ENCODE peak calls at places on chromosomes 3 and 15, in seven cellular contexts. N is HepG2, V is body of pancreas, T is gastrocnemius medialis, W is aorta, H is lower lobe of right lung, Z is GM12878. D is an unnamed sample.

GRCh38 chr3:195475614-195476013 is 32.8 kb upstream of the ACAP2 start:
- ATAC-seq in N (no peak), V (no peak), T (no peak), W (no peak), H (no peak), Z (no peak), D (no peak)

GRCh38 chr3:126473292-126474168 is 2.2 kb downstream of the ZXDC start:
- ATAC-seq in N (no peak), V (no peak), T (no peak), W (no peak), H (no peak), Z (peak; percentile 16), D (no peak)

GRCh38 chr3:146035366-146035765 is 125.6 kb downstream of the PLOD2 start:
- ATAC-seq in N (no peak), V (no peak), T (no peak), W (no peak), H (no peak), Z (no peak), D (no peak)

GRCh38 chr3:60594025-60594424 is 657.2 kb downstream of the FHIT start:
- ATAC-seq in N (no peak), V (no peak), T (peak; percentile 66), W (peak; percentile 74), H (peak; percentile 56), Z (no peak), D (peak; percentile 75)

GRCh38 chr3:76456322-76456721 is 583.6 kb upstream of the ROBO2 start:
- ATAC-seq in N (no peak), V (no peak), T (no peak), W (no peak), H (no peak), Z (no peak), D (no peak)

GRCh38 chr15:81118361-81118760 is 15.7 kb upstream of the CFAP161 start:
- ATAC-seq in N (no peak), V (peak; percentile 45), T (no peak), W (no peak), H (no peak), Z (no peak), D (no peak)

GRCh38 chr15:82930466-82930865 is 22.1 kb downstream of the HOMER2 start:
- ATAC-seq in N (no peak), V (no peak), T (no peak), W (no peak), H (no peak), Z (no peak), D (no peak)

GRCh38 chr3:23566499-23566898 is 239.3 kb upstream of the UBE2E1 start:
- ATAC-seq in N (no peak), V (no peak), T (no peak), W (no peak), H (no peak), Z (peak; percentile 76), D (no peak)

GRCh38 chr15:81229596-81229995 is 32.9 kb downstream of the IL16 start:
- ATAC-seq in N (no peak), V (peak; percentile 52), T (peak; percentile 78), W (peak; percentile 85), H (peak; percentile 79), Z (no peak), D (peak; percentile 93)

GRCh38 chr3:117217355-117217754 is 507.8 kb downstream of the TUSC7 start:
- ATAC-seq in N (no peak), V (peak; percentile 33), T (no peak), W (no peak), H (no peak), Z (no peak), D (no peak)

GRCh38 chr3:119257654-119258410 is 17.2 kb upstream of the B4GALT4 start:
- ATAC-seq in N (no peak), V (peak; percentile 42), T (no peak), W (no peak), H (peak; percentile 72), Z (peak; percentile 92), D (no peak)

GRCh38 chr3:37574177-37574958 is 287.3 kb upstream of the CTDSPL start:
- ATAC-seq in N (no peak), V (peak; percentile 38), T (no peak), W (no peak), H (peak; percentile 63), Z (no peak), D (no peak)

GRCh38 chr3:20396335-20396734 is 210.3 kb upstream of the SGO1 start:
- ATAC-seq in N (no peak), V (no peak), T (no peak), W (no peak), H (no peak), Z (no peak), D (no peak)

GRCh38 chr3:134352031-134352671 is 22.1 kb downstream of the AMOTL2 start:
- ATAC-seq in N (peak; percentile 27), V (peak; percentile 43), T (no peak), W (no peak), H (peak; percentile 29), Z (no peak), D (peak; percentile 17)

GRCh38 chr3:134354612-134355275 is 19.5 kb downstream of the AMOTL2 start:
- ATAC-seq in N (no peak), V (no peak), T (no peak), W (no peak), H (no peak), Z (no peak), D (no peak)

GRCh38 chr3:134353171-134353825 is 20.9 kb downstream of the AMOTL2 start:
- ATAC-seq in N (peak; percentile 59), V (no peak), T (peak; percentile 23), W (no peak), H (no peak), Z (no peak), D (no peak)

GRCh38 chr3:134355416-134355815 is 18.8 kb downstream of the AMOTL2 start:
- ATAC-seq in N (no peak), V (no peak), T (no peak), W (no peak), H (no peak), Z (no peak), D (no peak)

GRCh38 chr3:134353831-134354611 is 20.2 kb downstream of the AMOTL2 start:
- ATAC-seq in N (peak; percentile 55), V (peak; percentile 74), T (no peak), W (no peak), H (peak; percentile 57), Z (no peak), D (no peak)
- H3K36me3 ChIP-seq in N (peaks cover 25% of the 10 kb centered on the region), V (peaks cover 3% of the 10 kb centered on the region), T (no peaks in the 10 kb centered on the region), W (peaks cover 13% of the 10 kb centered on the region), H (peaks cover 50% of the 10 kb centered on the region), Z (no peaks in the 10 kb centered on the region), D (peaks cover 71% of the 10 kb centered on the region)

GRCh38 chr3:62874398-62875102 is 666 bp downstream of the CADPS start:
- ATAC-seq in N (no peak), V (peak; percentile 27), T (no peak), W (peak; percentile 50), H (peak; percentile 43), Z (no peak), D (peak; percentile 19)
- H3K27me3 ChIP-seq in N (no peaks in the 10 kb centered on the region), V (no peaks in the 10 kb centered on the region), T (peaks cover 45% of the 10 kb centered on the region), W (peaks cover 7% of the 10 kb centered on the region), H (peaks cover 48% of the 10 kb centered on the region), Z (peaks cover 4% of the 10 kb centered on the region), D (peaks cover 59% of the 10 kb centered on the region)

DNA sequence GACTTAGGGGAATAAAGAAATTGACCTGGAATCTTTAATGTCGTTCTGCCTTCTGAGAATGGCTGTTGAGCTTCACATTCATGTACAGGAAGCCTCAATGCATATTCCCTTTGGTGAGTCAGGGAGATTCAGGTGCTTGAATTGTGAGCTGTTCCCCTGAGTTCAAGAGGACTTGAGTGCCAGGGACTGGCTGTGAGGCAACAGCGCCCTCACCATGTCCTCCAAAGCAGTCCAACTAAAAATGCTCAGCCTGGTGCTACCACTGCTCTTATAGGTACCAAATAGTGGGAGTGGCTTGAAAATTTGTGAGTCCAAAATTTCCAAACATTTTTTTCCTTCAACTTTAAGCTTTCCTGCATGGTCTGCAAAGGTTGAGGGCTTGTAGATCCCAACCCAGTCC is 54.1 kb downstream of the LEO1 start:
- ATAC-seq in N (peak; percentile 87), V (no peak), T (no peak), W (no peak), H (peak; percentile 93), Z (peak; percentile 56), D (no peak)
- H3K36me3 ChIP-seq in N (peaks cover 6% of the 10 kb centered on the region), V (no peaks in the 10 kb centered on the region), T (no peaks in the 10 kb centered on the region), W (peaks cover 11% of the 10 kb centered on the region), H (peaks cover 82% of the 10 kb centered on the region), Z (peaks cover 16% of the 10 kb centered on the region), D (no peaks in the 10 kb centered on the region)

GRCh38 chr3:132014105-132014504 is 20.7 kb downstream of the CPNE4 start:
- ATAC-seq in N (no peak), V (no peak), T (no peak), W (no peak), H (no peak), Z (no peak), D (no peak)
- H3K27me3 ChIP-seq in N (no peaks in the 10 kb centered on the region), V (no peaks in the 10 kb centered on the region), T (no peaks in the 10 kb centered on the region), W (peaks cover 2% of the 10 kb centered on the region), H (peaks cover 4% of the 10 kb centered on the region), Z (no peaks in the 10 kb centered on the region), D (peaks cover 25% of the 10 kb centered on the region)

GRCh38 chr3:45936261-45936660 is 7.0 kb upstream of the CXCR6 start:
- ATAC-seq in N (no peak), V (no peak), T (no peak), W (no peak), H (no peak), Z (no peak), D (no peak)
- H3K36me3 ChIP-seq in N (peaks cover 62% of the 10 kb centered on the region), V (no peaks in the 10 kb centered on the region), T (no peaks in the 10 kb centered on the region), W (peaks cover 10% of the 10 kb centered on the region), H (peaks cover 69% of the 10 kb centered on the region), Z (peaks cover under 1% of the 10 kb centered on the region), D (no peaks in the 10 kb centered on the region)